ENCODE peak calls at places on chromosomes 3 and 15, in eight cellular contexts. One of them, this sample, is unnamed.

GRCh38 chr3:146099316-146099715 is 61.7 kb downstream of the PLOD2 start:
- DNase-seq in IMR-90: no peak
- DNase-seq in prostate gland: no peak
- DNase-seq in tibial nerve: no peak
- DNase-seq in uterus: no peak
- DNase-seq in testis: no peak
- DNase-seq in heart left ventricle: no peak
- DNase-seq in NB4: no peak
- DNase-seq in this sample: no peak

GRCh38 chr3:151769175-151769574 is 35.4 kb downstream of the AADACL2 start:
- DNase-seq in IMR-90: no peak
- DNase-seq in prostate gland: no peak
- DNase-seq in tibial nerve: no peak
- DNase-seq in uterus: no peak
- DNase-seq in testis: no peak
- DNase-seq in heart left ventricle: no peak
- DNase-seq in NB4: peak
- DNase-seq in this sample: no peak

GRCh38 chr3:140898340-140899180 is 43.1 kb upstream of the SLC25A36 start:
- DNase-seq in IMR-90: peak
- DNase-seq in prostate gland: peak
- DNase-seq in tibial nerve: no peak
- DNase-seq in uterus: no peak
- DNase-seq in testis: no peak
- DNase-seq in heart left ventricle: no peak
- DNase-seq in NB4: peak
- DNase-seq in this sample: no peak

GRCh38 chr3:118938183-118938961 is 96.3 kb downstream of the IGSF11 start:
- DNase-seq in IMR-90: peak
- DNase-seq in prostate gland: no peak
- DNase-seq in tibial nerve: no peak
- DNase-seq in uterus: no peak
- DNase-seq in testis: no peak
- DNase-seq in heart left ventricle: no peak
- DNase-seq in NB4: no peak
- DNase-seq in this sample: no peak

GRCh38 chr15:53872410-53872809 is 105.8 kb upstream of the UNC13C start:
- DNase-seq in IMR-90: no peak
- DNase-seq in prostate gland: no peak
- DNase-seq in tibial nerve: no peak
- DNase-seq in uterus: no peak
- DNase-seq in testis: no peak
- DNase-seq in heart left ventricle: no peak
- DNase-seq in NB4: peak
- DNase-seq in this sample: no peak

GRCh38 chr3:110066201-110066600 is 728.9 kb upstream of the DPPA4 start:
- DNase-seq in IMR-90: no peak
- DNase-seq in prostate gland: no peak
- DNase-seq in tibial nerve: no peak
- DNase-seq in uterus: no peak
- DNase-seq in testis: no peak
- DNase-seq in heart left ventricle: no peak
- DNase-seq in NB4: no peak
- DNase-seq in this sample: no peak

GRCh38 chr3:32347286-32348125 is 44.1 kb upstream of the CMTM7 start:
- DNase-seq in IMR-90: no peak
- DNase-seq in prostate gland: no peak
- DNase-seq in tibial nerve: no peak
- DNase-seq in uterus: no peak
- DNase-seq in testis: peak
- DNase-seq in heart left ventricle: peak
- DNase-seq in NB4: no peak
- DNase-seq in this sample: peak

GRCh38 chr15:59622289-59622688 is 10.7 kb downstream of the GCNT3 start:
- DNase-seq in IMR-90: peak
- DNase-seq in prostate gland: no peak
- DNase-seq in tibial nerve: no peak
- DNase-seq in uterus: no peak
- DNase-seq in testis: peak
- DNase-seq in heart left ventricle: no peak
- DNase-seq in NB4: peak
- DNase-seq in this sample: peak

GRCh38 chr15:96349034-96349932 is 18.8 kb downstream of the NR2F2 start:
- DNase-seq in IMR-90: no peak
- DNase-seq in prostate gland: no peak
- DNase-seq in tibial nerve: no peak
- DNase-seq in uterus: no peak
- DNase-seq in testis: no peak
- DNase-seq in heart left ventricle: no peak
- DNase-seq in NB4: no peak
- DNase-seq in this sample: no peak

GRCh38 chr15:96346409-96346808 is 15.9 kb downstream of the NR2F2 start:
- DNase-seq in IMR-90: no peak
- DNase-seq in prostate gland: no peak
- DNase-seq in tibial nerve: no peak
- DNase-seq in uterus: no peak
- DNase-seq in testis: no peak
- DNase-seq in heart left ventricle: no peak
- DNase-seq in NB4: no peak
- DNase-seq in this sample: no peak

GRCh38 chr15:96345560-96346389 is 15.3 kb downstream of the NR2F2 start:
- DNase-seq in IMR-90: peak
- DNase-seq in prostate gland: peak
- DNase-seq in tibial nerve: peak
- DNase-seq in uterus: peak
- DNase-seq in testis: peak
- DNase-seq in heart left ventricle: peak
- DNase-seq in NB4: peak
- DNase-seq in this sample: no peak

GRCh38 chr15:96348112-96349027 is 17.9 kb downstream of the NR2F2 start:
- DNase-seq in IMR-90: no peak
- DNase-seq in prostate gland: no peak
- DNase-seq in tibial nerve: no peak
- DNase-seq in uterus: no peak
- DNase-seq in testis: no peak
- DNase-seq in heart left ventricle: no peak
- DNase-seq in NB4: no peak
- DNase-seq in this sample: no peak

GRCh38 chr15:96347181-96348111 is 16.9 kb downstream of the NR2F2 start:
- DNase-seq in IMR-90: no peak
- DNase-seq in prostate gland: no peak
- DNase-seq in tibial nerve: no peak
- DNase-seq in uterus: peak
- DNase-seq in testis: no peak
- DNase-seq in heart left ventricle: peak
- DNase-seq in NB4: peak
- DNase-seq in this sample: no peak
- TF ChIP-seq POLR2A in IMR-90: no peak
- TF ChIP-seq POLR2A in prostate gland: no peak
- TF ChIP-seq POLR2A in tibial nerve: no peak
- TF ChIP-seq POLR2A in uterus: no peak
- TF ChIP-seq POLR2A in testis: no peak
- TF ChIP-seq POLR2A in heart left ventricle: no peak
- TF ChIP-seq POLR2A in NB4: no peak
- TF ChIP-seq POLR2A in this sample: no peak

GRCh38 chr15:65303687-65304392 is 637 bp upstream of the RNU5B-1 start:
- DNase-seq in IMR-90: peak
- DNase-seq in prostate gland: peak
- DNase-seq in tibial nerve: no peak
- DNase-seq in uterus: peak
- DNase-seq in testis: peak
- DNase-seq in heart left ventricle: peak
- DNase-seq in NB4: peak
- DNase-seq in this sample: peak

GRCh38 chr15:65305144-65305758 is 774 bp downstream of the RNU5B-1 start:
- DNase-seq in IMR-90: no peak
- DNase-seq in prostate gland: peak
- DNase-seq in tibial nerve: no peak
- DNase-seq in uterus: no peak
- DNase-seq in testis: no peak
- DNase-seq in heart left ventricle: no peak
- DNase-seq in NB4: no peak
- DNase-seq in this sample: no peak

GRCh38 chr15:65305776-65306175 is 1.3 kb downstream of the RNU5B-1 start:
- DNase-seq in IMR-90: no peak
- DNase-seq in prostate gland: no peak
- DNase-seq in tibial nerve: no peak
- DNase-seq in uterus: no peak
- DNase-seq in testis: no peak
- DNase-seq in heart left ventricle: no peak
- DNase-seq in NB4: no peak
- DNase-seq in this sample: no peak

GRCh38 chr15:65306551-65306950 is 2.1 kb downstream of the RNU5B-1 start:
- DNase-seq in IMR-90: no peak
- DNase-seq in prostate gland: no peak
- DNase-seq in tibial nerve: no peak
- DNase-seq in uterus: no peak
- DNase-seq in testis: no peak
- DNase-seq in heart left ventricle: no peak
- DNase-seq in NB4: no peak
- DNase-seq in this sample: no peak

DNA sequence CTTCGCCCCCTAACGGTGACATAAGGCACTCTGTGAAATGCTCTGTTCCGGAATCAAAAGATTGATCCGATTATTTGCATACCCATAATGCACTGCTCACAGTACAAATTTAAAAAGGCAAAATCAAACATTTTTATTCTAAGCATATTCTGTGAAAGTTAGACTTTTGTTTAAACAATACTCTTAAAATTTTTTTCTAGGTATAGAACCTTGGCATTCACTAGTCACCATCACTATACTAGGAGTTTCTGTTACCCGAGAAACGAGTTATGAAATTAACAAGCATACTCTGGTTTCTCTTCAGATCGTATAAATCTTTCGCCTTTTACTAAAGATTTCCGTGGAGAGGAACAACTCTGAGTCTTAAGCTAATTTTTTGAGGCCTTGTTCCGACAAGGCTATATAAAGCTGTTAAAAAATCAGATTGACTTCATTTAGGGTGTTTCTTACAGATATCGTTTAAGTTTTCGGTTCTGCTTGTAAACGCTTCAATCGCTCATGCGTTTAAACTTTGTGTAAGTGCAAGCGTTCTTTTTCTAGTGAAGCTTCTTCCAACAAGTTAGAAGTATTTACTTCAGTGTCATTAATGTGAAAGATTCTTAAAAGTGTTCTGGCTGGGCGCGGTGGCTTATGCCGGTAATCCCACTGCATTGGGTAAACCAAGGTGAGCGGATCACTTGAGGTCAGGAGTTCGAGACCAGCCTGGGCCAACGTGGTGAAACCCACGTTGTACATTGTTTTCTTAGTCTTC is at the start of gene RNU5B-1:
- DNase-seq in IMR-90: peak
- DNase-seq in prostate gland: peak
- DNase-seq in tibial nerve: peak
- DNase-seq in uterus: peak
- DNase-seq in testis: peak
- DNase-seq in heart left ventricle: peak
- DNase-seq in NB4: peak
- DNase-seq in this sample: peak
- TF ChIP-seq POLR2A in IMR-90: peak
- TF ChIP-seq POLR2A in prostate gland: peak
- TF ChIP-seq POLR2A in tibial nerve: peak
- TF ChIP-seq POLR2A in uterus: peak
- TF ChIP-seq POLR2A in testis: peak
- TF ChIP-seq POLR2A in heart left ventricle: peak
- TF ChIP-seq POLR2A in NB4: peak
- TF ChIP-seq POLR2A in this sample: peak

GRCh38 chr3:101725192-101725889 is 927 bp downstream of the CEP97 start:
- DNase-seq in IMR-90: peak
- DNase-seq in prostate gland: peak
- DNase-seq in tibial nerve: no peak
- DNase-seq in uterus: peak
- DNase-seq in testis: peak
- DNase-seq in heart left ventricle: peak
- DNase-seq in NB4: peak
- DNase-seq in this sample: peak

GRCh38 chr3:101725890-101726275 is 1.5 kb downstream of the CEP97 start:
- DNase-seq in IMR-90: no peak
- DNase-seq in prostate gland: no peak
- DNase-seq in tibial nerve: no peak
- DNase-seq in uterus: no peak
- DNase-seq in testis: no peak
- DNase-seq in heart left ventricle: no peak
- DNase-seq in NB4: no peak
- DNase-seq in this sample: no peak

GRCh38 chr3:101722394-101723173 is 1.8 kb upstream of the CEP97 start:
- DNase-seq in IMR-90: no peak
- DNase-seq in prostate gland: no peak
- DNase-seq in tibial nerve: no peak
- DNase-seq in uterus: no peak
- DNase-seq in testis: no peak
- DNase-seq in heart left ventricle: no peak
- DNase-seq in NB4: peak
- DNase-seq in this sample: no peak

GRCh38 chr3:101721650-101721917 is 2.8 kb upstream of the CEP97 start:
- DNase-seq in IMR-90: no peak
- DNase-seq in prostate gland: no peak
- DNase-seq in tibial nerve: no peak
- DNase-seq in uterus: no peak
- DNase-seq in testis: no peak
- DNase-seq in heart left ventricle: no peak
- DNase-seq in NB4: no peak
- DNase-seq in this sample: no peak

GRCh38 chr3:101724329-101725191 is at the start of gene CEP97:
- DNase-seq in IMR-90: peak
- DNase-seq in prostate gland: peak
- DNase-seq in tibial nerve: peak
- DNase-seq in uterus: peak
- DNase-seq in testis: peak
- DNase-seq in heart left ventricle: peak
- DNase-seq in NB4: peak
- DNase-seq in this sample: peak
- TF ChIP-seq POLR2A in IMR-90: no peak
- TF ChIP-seq POLR2A in prostate gland: peak
- TF ChIP-seq POLR2A in tibial nerve: peak
- TF ChIP-seq POLR2A in uterus: peak
- TF ChIP-seq POLR2A in testis: peak
- TF ChIP-seq POLR2A in heart left ventricle: peak
- TF ChIP-seq POLR2A in NB4: peak
- TF ChIP-seq POLR2A in this sample: no peak

GRCh38 chr3:133827136-133827535 is 21.5 kb downstream of the SRPRB start:
- DNase-seq in IMR-90: no peak
- DNase-seq in prostate gland: no peak
- DNase-seq in tibial nerve: no peak
- DNase-seq in uterus: no peak
- DNase-seq in testis: no peak
- DNase-seq in heart left ventricle: no peak
- DNase-seq in NB4: no peak
- DNase-seq in this sample: no peak

GRCh38 chr3:133821767-133822638 is 16.4 kb downstream of the SRPRB start:
- DNase-seq in IMR-90: peak
- DNase-seq in prostate gland: no peak
- DNase-seq in tibial nerve: peak
- DNase-seq in uterus: peak
- DNase-seq in testis: peak
- DNase-seq in heart left ventricle: peak
- DNase-seq in NB4: no peak
- DNase-seq in this sample: peak

GRCh38 chr3:133827684-133828083 is 22.1 kb downstream of the SRPRB start:
- DNase-seq in IMR-90: no peak
- DNase-seq in prostate gland: no peak
- DNase-seq in tibial nerve: no peak
- DNase-seq in uterus: no peak
- DNase-seq in testis: no peak
- DNase-seq in heart left ventricle: no peak
- DNase-seq in NB4: no peak
- DNase-seq in this sample: no peak

GRCh38 chr3:133825969-133826727 is 20.5 kb downstream of the SRPRB start:
- DNase-seq in IMR-90: no peak
- DNase-seq in prostate gland: no peak
- DNase-seq in tibial nerve: no peak
- DNase-seq in uterus: no peak
- DNase-seq in testis: no peak
- DNase-seq in heart left ventricle: no peak
- DNase-seq in NB4: no peak
- DNase-seq in this sample: no peak

GRCh38 chr3:133824961-133825485 is 19.4 kb downstream of the SRPRB start:
- DNase-seq in IMR-90: no peak
- DNase-seq in prostate gland: no peak
- DNase-seq in tibial nerve: no peak
- DNase-seq in uterus: no peak
- DNase-seq in testis: no peak
- DNase-seq in heart left ventricle: no peak
- DNase-seq in NB4: no peak
- DNase-seq in this sample: no peak
- TF ChIP-seq POLR2A in IMR-90: no peak
- TF ChIP-seq POLR2A in prostate gland: no peak
- TF ChIP-seq POLR2A in tibial nerve: no peak
- TF ChIP-seq POLR2A in uterus: no peak
- TF ChIP-seq POLR2A in testis: no peak
- TF ChIP-seq POLR2A in heart left ventricle: no peak
- TF ChIP-seq POLR2A in NB4: no peak
- TF ChIP-seq POLR2A in this sample: no peak

This sample was measured in transverse colon.